ENCODE peak calls at places on chromosomes 6 and 20, in five cellular contexts. One of them, this sample, is unnamed.

GRCh38 chr6:136992113-136992512 is 52.7 kb downstream of the IL20RA start:
- DNase-seq in heart left ventricle: no peak
- DNase-seq in cardiac fibroblast: no peak
- DNase-seq in psoas muscle: no peak
- DNase-seq in fibroblast of lung: no peak
- DNase-seq in this sample: no peak

GRCh38 chr20:60117040-60117439 is 158.8 kb downstream of the CDH26 start:
- DNase-seq in heart left ventricle: no peak
- DNase-seq in cardiac fibroblast: no peak
- DNase-seq in psoas muscle: no peak
- DNase-seq in fibroblast of lung: no peak
- DNase-seq in this sample: peak; percentile 3

GRCh38 chr20:45104786-45105185 is 3.9 kb upstream of the KCNS1 start:
- DNase-seq in heart left ventricle: no peak
- DNase-seq in cardiac fibroblast: peak; percentile 80
- DNase-seq in psoas muscle: no peak
- DNase-seq in fibroblast of lung: peak; percentile 9
- DNase-seq in this sample: peak; percentile 40

GRCh38 chr20:60283281-60283680 is 325.1 kb downstream of the CDH26 start:
- DNase-seq in heart left ventricle: no peak
- DNase-seq in cardiac fibroblast: no peak
- DNase-seq in psoas muscle: no peak
- DNase-seq in fibroblast of lung: no peak
- DNase-seq in this sample: no peak

GRCh38 chr6:112639436-112639835 is 292.3 kb downstream of the RFPL4B start:
- DNase-seq in heart left ventricle: no peak
- DNase-seq in cardiac fibroblast: no peak
- DNase-seq in psoas muscle: no peak
- DNase-seq in fibroblast of lung: peak; percentile 86
- DNase-seq in this sample: peak; percentile 70

GRCh38 chr6:42165016-42165415 is 8.1 kb upstream of the GUCA1A start:
- DNase-seq in heart left ventricle: no peak
- DNase-seq in cardiac fibroblast: peak; percentile 38
- DNase-seq in psoas muscle: no peak
- DNase-seq in fibroblast of lung: no peak
- DNase-seq in this sample: no peak

GRCh38 chr6:132063738-132064137 is 112.6 kb upstream of the CCN2 start:
- DNase-seq in heart left ventricle: no peak
- DNase-seq in cardiac fibroblast: peak; percentile 77
- DNase-seq in psoas muscle: no peak
- DNase-seq in fibroblast of lung: peak; percentile 57
- DNase-seq in this sample: peak; percentile 64

GRCh38 chr6:80433010-80433665 is 326.7 kb downstream of the BCKDHB start:
- DNase-seq in heart left ventricle: no peak
- DNase-seq in cardiac fibroblast: no peak
- DNase-seq in psoas muscle: no peak
- DNase-seq in fibroblast of lung: no peak
- DNase-seq in this sample: no peak

GRCh38 chr6:16264785-16265184 is 26.4 kb downstream of the GMPR start:
- DNase-seq in heart left ventricle: no peak
- DNase-seq in cardiac fibroblast: no peak
- DNase-seq in psoas muscle: no peak
- DNase-seq in fibroblast of lung: no peak
- DNase-seq in this sample: no peak

GRCh38 chr6:151317206-151317994 is 74.0 kb downstream of the ZBTB2 start:
- DNase-seq in heart left ventricle: no peak
- DNase-seq in cardiac fibroblast: peak; percentile 76
- DNase-seq in psoas muscle: no peak
- DNase-seq in fibroblast of lung: peak; percentile 77
- DNase-seq in this sample: peak; percentile 94

GRCh38 chr6:106783631-106784566 is 154.5 kb downstream of the QRSL1 start:
- DNase-seq in heart left ventricle: no peak
- DNase-seq in cardiac fibroblast: no peak
- DNase-seq in psoas muscle: no peak
- DNase-seq in fibroblast of lung: no peak
- DNase-seq in this sample: no peak

DNA sequence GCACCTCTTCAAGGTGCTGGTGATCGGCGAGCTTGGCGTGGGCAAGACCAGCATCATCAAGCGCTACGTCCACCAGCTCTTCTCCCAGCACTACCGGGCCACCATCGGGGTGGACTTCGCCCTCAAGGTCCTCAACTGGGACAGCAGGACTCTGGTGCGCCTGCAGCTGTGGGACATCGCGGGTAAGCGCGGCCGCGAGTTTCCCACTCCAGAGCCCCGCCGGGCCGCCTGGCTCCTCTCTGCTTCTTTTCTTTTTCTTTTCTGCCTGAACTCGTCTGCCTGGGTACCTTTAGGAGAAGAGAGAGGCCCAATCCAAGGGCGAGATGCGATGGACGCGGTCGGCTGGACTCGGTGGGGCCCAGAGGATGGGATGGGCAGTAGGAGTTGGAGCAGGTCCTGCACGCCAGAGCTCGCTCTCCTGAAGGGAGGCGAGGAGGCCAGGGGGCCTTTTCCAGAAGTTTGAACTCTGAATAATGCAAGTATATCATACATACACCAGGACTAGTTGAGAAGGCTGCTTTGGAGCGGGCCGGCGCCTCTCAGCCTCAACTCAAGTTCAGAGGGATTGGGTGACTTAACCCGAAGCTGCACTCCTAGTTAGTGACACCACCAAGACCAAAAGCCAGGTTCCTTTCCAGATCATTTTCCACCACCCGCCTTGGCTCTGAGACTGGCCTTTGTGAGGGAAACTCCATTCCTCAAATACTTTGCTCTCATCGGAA is 468 bp downstream of the RAB32 start:
- DNase-seq in heart left ventricle: peak; percentile 34
- DNase-seq in cardiac fibroblast: peak; percentile 57
- DNase-seq in psoas muscle: peak; percentile 60
- DNase-seq in fibroblast of lung: peak; percentile 48
- DNase-seq in this sample: peak; percentile 53
- H3K4me3 ChIP-seq in heart left ventricle: peak overlapping the region; percentile 64
- H3K4me3 ChIP-seq in cardiac fibroblast: peak overlapping the region; percentile 87
- H3K4me3 ChIP-seq in psoas muscle: peak overlapping the region; percentile 65
- H3K4me3 ChIP-seq in fibroblast of lung: peak overlapping the region; percentile 88
- H3K4me3 ChIP-seq in this sample: peak overlapping the region; percentile 88

GRCh38 chr6:13398421-13398994 is 70.2 kb upstream of the TBC1D7 start:
- DNase-seq in heart left ventricle: no peak
- DNase-seq in cardiac fibroblast: no peak
- DNase-seq in psoas muscle: no peak
- DNase-seq in fibroblast of lung: no peak
- DNase-seq in this sample: no peak
- TF ChIP-seq CTCF in heart left ventricle: no peak
- TF ChIP-seq CTCF in cardiac fibroblast: no peak
- TF ChIP-seq CTCF in psoas muscle: no peak
- TF ChIP-seq CTCF in fibroblast of lung: no peak
- TF ChIP-seq CTCF in this sample: no peak

DNA sequence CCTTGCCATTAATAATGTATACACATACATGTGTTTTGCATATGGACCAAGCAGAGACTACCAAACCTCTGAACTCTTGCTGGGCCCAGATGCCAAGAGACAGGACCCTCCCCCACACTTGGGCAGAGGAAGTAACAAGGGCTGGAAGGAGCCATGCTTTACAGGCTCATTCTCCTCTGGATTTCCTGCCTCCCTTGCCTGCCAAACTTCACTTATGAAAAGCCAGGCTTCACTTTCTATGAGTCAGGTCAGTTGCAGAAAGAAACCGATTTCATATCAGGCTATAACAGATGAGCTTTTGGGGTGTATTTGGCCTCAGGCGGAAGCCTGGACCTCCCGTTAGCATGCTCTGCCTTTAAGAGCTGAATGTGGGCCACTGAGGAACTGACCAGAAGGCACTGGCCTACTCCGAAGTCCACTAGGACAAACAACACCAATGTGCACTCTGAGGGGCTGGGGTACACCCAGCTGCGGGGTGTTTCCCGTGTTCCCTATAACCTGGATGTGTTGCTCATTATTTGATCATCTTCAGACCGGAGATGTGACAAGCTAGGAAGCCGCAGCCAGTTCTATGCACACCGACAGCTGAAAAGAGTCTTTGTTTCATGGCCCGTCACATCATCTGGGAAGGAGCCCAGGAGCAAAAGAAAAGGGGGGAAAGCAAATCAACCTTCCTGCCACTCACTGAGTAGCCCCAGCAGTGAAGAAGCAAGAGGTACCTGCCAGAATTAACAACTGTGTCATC is 28.5 kb downstream of the HAO1 start:
- DNase-seq in heart left ventricle: no peak
- DNase-seq in cardiac fibroblast: peak; percentile 24
- DNase-seq in psoas muscle: no peak
- DNase-seq in fibroblast of lung: no peak
- DNase-seq in this sample: no peak
- H3K4me3 ChIP-seq in heart left ventricle: no peak overlapping the region
- H3K4me3 ChIP-seq in cardiac fibroblast: no peak overlapping the region
- H3K4me3 ChIP-seq in psoas muscle: no peak overlapping the region
- H3K4me3 ChIP-seq in fibroblast of lung: no peak overlapping the region
- H3K4me3 ChIP-seq in this sample: no peak overlapping the region

GRCh38 chr20:34875657-34876160 is 703 bp upstream of the ACSS2 start:
- DNase-seq in heart left ventricle: no peak
- DNase-seq in cardiac fibroblast: no peak
- DNase-seq in psoas muscle: no peak
- DNase-seq in fibroblast of lung: no peak
- DNase-seq in this sample: no peak
- TF ChIP-seq CTCF in heart left ventricle: no peak
- TF ChIP-seq CTCF in cardiac fibroblast: peak; percentile 36
- TF ChIP-seq CTCF in psoas muscle: peak; percentile 6
- TF ChIP-seq CTCF in fibroblast of lung: peak; percentile 20
- TF ChIP-seq CTCF in this sample: peak; percentile 52

DNA sequence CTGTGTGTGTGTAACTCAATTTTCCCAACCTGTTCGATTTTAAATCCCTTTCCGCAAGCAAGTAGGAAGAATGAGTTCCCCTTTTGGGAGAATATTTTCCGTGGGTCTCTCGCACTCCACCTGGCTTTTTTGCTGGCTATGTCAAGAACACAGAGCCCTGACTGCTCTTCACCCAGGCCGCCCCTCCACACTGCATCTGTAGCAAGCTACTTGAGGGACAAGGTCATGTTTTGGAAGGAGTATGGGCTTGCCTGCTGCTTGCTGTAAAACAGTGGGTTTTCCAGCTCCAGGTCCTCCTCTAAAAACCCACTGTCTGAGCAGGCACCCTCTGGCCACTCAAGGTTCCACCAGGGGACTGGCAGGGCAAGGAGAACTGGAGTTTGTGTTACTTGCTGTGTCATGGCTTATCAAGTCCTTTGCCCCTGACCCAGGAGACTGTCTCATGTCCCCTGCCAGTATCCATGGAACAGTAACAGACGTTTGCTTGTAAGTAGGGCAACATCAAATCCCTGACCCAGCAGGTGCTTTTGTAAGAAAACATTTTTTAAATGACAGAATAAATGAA is 35.5 kb upstream of the SYNJ2 start:
- DNase-seq in heart left ventricle: no peak
- DNase-seq in cardiac fibroblast: no peak
- DNase-seq in psoas muscle: no peak
- DNase-seq in fibroblast of lung: no peak
- DNase-seq in this sample: no peak
- H3K4me3 ChIP-seq in heart left ventricle: no peak overlapping the region
- H3K4me3 ChIP-seq in cardiac fibroblast: no peak overlapping the region
- H3K4me3 ChIP-seq in psoas muscle: no peak overlapping the region
- H3K4me3 ChIP-seq in fibroblast of lung: no peak overlapping the region
- H3K4me3 ChIP-seq in this sample: no peak overlapping the region

GRCh38 chr20:40017765-40018164 is 671.3 kb downstream of the MAFB start:
- DNase-seq in heart left ventricle: no peak
- DNase-seq in cardiac fibroblast: no peak
- DNase-seq in psoas muscle: no peak
- DNase-seq in fibroblast of lung: no peak
- DNase-seq in this sample: no peak
- TF ChIP-seq CTCF in heart left ventricle: no peak
- TF ChIP-seq CTCF in cardiac fibroblast: no peak
- TF ChIP-seq CTCF in psoas muscle: no peak
- TF ChIP-seq CTCF in fibroblast of lung: no peak
- TF ChIP-seq CTCF in this sample: no peak

GRCh38 chr6:158040804-158041347 is 59.2 kb downstream of the SYNJ2 start:
- DNase-seq in heart left ventricle: no peak
- DNase-seq in cardiac fibroblast: peak; percentile 77
- DNase-seq in psoas muscle: peak; percentile 45
- DNase-seq in fibroblast of lung: peak; percentile 76
- DNase-seq in this sample: peak; percentile 72
- H3K4me3 ChIP-seq in heart left ventricle: no peak overlapping the region
- H3K4me3 ChIP-seq in cardiac fibroblast: no peak overlapping the region
- H3K4me3 ChIP-seq in psoas muscle: no peak overlapping the region
- H3K4me3 ChIP-seq in fibroblast of lung: no peak overlapping the region
- H3K4me3 ChIP-seq in this sample: no peak overlapping the region

GRCh38 chr6:36373368-36374009 is 14.0 kb downstream of the ETV7 start:
- DNase-seq in heart left ventricle: no peak
- DNase-seq in cardiac fibroblast: no peak
- DNase-seq in psoas muscle: no peak
- DNase-seq in fibroblast of lung: no peak
- DNase-seq in this sample: no peak
- TF ChIP-seq CTCF in heart left ventricle: no peak
- TF ChIP-seq CTCF in cardiac fibroblast: peak; percentile 1
- TF ChIP-seq CTCF in psoas muscle: no peak
- TF ChIP-seq CTCF in fibroblast of lung: no peak
- TF ChIP-seq CTCF in this sample: no peak

DNA sequence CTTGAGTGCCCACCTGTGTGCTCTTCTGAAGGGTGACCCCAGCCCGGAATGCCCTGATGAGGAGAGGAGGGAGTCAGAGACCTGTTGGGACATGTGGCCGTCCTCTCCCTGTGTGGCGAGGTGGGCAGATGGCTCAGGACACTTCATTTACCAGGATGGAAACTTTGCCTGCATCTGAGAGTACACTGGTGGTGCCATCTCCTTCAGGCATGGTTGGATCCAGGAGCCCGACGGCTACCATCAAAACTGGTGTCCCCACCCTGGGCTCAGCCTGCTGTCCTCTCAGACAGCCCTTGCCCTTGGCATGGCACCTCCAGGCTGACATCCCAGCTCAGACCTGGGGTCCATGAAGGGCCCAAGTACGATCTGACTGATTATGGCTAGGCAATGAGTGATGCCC is 7.0 kb upstream of the OSBPL2 start:
- DNase-seq in heart left ventricle: no peak
- DNase-seq in cardiac fibroblast: no peak
- DNase-seq in psoas muscle: no peak
- DNase-seq in fibroblast of lung: no peak
- DNase-seq in this sample: no peak
- H3K4me3 ChIP-seq in heart left ventricle: no peak overlapping the region
- H3K4me3 ChIP-seq in cardiac fibroblast: no peak overlapping the region
- H3K4me3 ChIP-seq in psoas muscle: no peak overlapping the region
- H3K4me3 ChIP-seq in fibroblast of lung: no peak overlapping the region
- H3K4me3 ChIP-seq in this sample: no peak overlapping the region